ENCODE peak calls at places on chromosomes 4 and X, in seven cellular contexts. D is heart left ventricle; H is CD8-positive, alpha-beta T cell; M is MM.1S; L is brain microvascular endothelial cell; Z is uterus; X is pancreas. I is an unnamed sample.

GRCh38 chr4:7897811-7898210 is 41.9 kb downstream of the AFAP1 start:
- DNase-seq in M (no peak), D (no peak), H (no peak), L (no peak), X (no peak), Z (no peak), I (no peak)

GRCh38 chr4:150323551-150324325 is 245.5 kb downstream of the DCLK2 start:
- DNase-seq in M (no peak), X (no peak), H (no peak), Z (no peak), D (peak; percentile 24), L (peak; percentile 11), I (no peak)

GRCh38 chr4:15479913-15480185 is 10.2 kb downstream of the CC2D2A start:
- DNase-seq in H (no peak), X (no peak), D (no peak), L (peak; percentile 78), Z (no peak), M (no peak), I (no peak)

GRCh38 chr4:40299126-40299525 is 36.0 kb upstream of the CHRNA9 start:
- DNase-seq in M (no peak), H (no peak), L (no peak), D (no peak), Z (no peak), X (no peak), I (no peak)

GRCh38 chrX:12987900-12988594 is 13.1 kb downstream of the TMSB4X start:
- DNase-seq in Z (no peak), L (no peak), X (no peak), M (no peak), D (no peak), H (no peak), I (no peak)

GRCh38 chr4:148965080-148965479 is 522.9 kb upstream of the NR3C2 start:
- DNase-seq in M (no peak), D (no peak), Z (no peak), H (no peak), X (no peak), L (no peak), I (no peak)

GRCh38 chr4:173413043-173413442 is 14.1 kb upstream of the SCRG1 start:
- DNase-seq in H (no peak), X (no peak), L (peak; percentile 43), D (no peak), Z (no peak), M (no peak), I (no peak)

GRCh38 chrX:133985164-133986007 is at the start of gene GPC3:
- DNase-seq in L (no peak), D (peak; percentile 51), H (peak; percentile 0), Z (peak; percentile 47), X (peak; percentile 47), M (no peak), I (peak; percentile 55)

GRCh38 chr4:1728061-1728980 is 7.0 kb downstream of the TACC3 start:
- DNase-seq in D (peak; percentile 55), X (no peak), L (no peak), Z (no peak), M (no peak), H (no peak), I (peak; percentile 12)

GRCh38 chrX:77442728-77443127 is 4.5 kb upstream of the FGF16 start:
- DNase-seq in Z (no peak), D (no peak), M (no peak), H (no peak), L (peak; percentile 79), X (no peak), I (no peak)

GRCh38 chrX:153731117-153731844 is 6.6 kb downstream of the ABCD1 start:
- DNase-seq in L (no peak), Z (no peak), X (no peak), H (no peak), D (no peak), M (peak; percentile 15), I (no peak)

GRCh38 chrX:103248553-103248952 is 6.4 kb downstream of the TCEAL8 start:
- DNase-seq in H (no peak), M (no peak), L (no peak), D (no peak), Z (no peak), X (no peak), I (no peak)

GRCh38 chrX:132086717-132087116 is 41.1 kb downstream of the FRMD7 start:
- DNase-seq in M (no peak), Z (no peak), X (no peak), D (no peak), L (peak; percentile 35), H (no peak), I (no peak)

GRCh38 chrX:69037786-69038185 is 127.5 kb downstream of the PJA1 start:
- DNase-seq in L (no peak), M (no peak), Z (no peak), H (no peak), X (no peak), D (no peak), I (no peak)

GRCh38 chr4:26074672-26075071 is 160.7 kb downstream of the SMIM20 start:
- DNase-seq in H (no peak), D (no peak), Z (no peak), X (peak; percentile 33), M (no peak), L (no peak), I (no peak)

GRCh38 chr4:26073886-26074560 is 160.0 kb downstream of the SMIM20 start:
- DNase-seq in M (no peak), X (no peak), Z (no peak), L (no peak), D (no peak), H (no peak), I (no peak)

GRCh38 chr4:26069218-26069617 is 155.2 kb downstream of the SMIM20 start:
- DNase-seq in D (no peak), X (no peak), L (no peak), M (no peak), H (no peak), Z (no peak), I (no peak)

GRCh38 chr4:26075588-26075987 is 161.6 kb downstream of the SMIM20 start:
- DNase-seq in D (no peak), H (no peak), X (no peak), L (no peak), M (no peak), Z (no peak), I (no peak)

DNA sequence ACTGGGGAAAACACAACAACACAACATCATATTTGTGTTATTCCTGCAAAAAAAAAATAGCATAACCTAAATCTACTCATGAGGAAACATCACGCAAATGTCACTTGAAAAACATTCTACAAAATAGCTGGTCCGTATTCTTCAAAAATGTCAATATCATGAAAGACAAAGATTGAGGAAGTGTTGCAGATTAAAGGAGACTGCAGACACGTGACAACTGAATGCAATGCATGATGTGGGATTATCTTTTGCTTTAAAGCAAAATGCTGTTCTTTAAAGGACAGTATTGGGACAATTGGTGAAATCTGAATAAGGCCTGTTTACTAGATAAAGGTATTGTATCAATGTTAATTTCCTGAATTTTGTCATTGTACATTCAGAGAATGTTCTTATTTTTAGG is 157.7 kb downstream of the SMIM20 start:
- DNase-seq in H (no peak), X (no peak), Z (no peak), D (no peak), L (no peak), M (no peak), I (no peak)
- H3K27ac ChIP-seq in H (no peak overlapping the region), X (no peak overlapping the region), Z (no peak overlapping the region), D (peak overlapping the region; percentile 65), L (no peak overlapping the region), M (no peak overlapping the region), I (no peak overlapping the region)

GRCh38 chrX:24243692-24244091 is 70.2 kb downstream of the SUPT20HL2 start:
- DNase-seq in D (no peak), M (no peak), Z (no peak), X (no peak), L (no peak), H (no peak), I (no peak)

GRCh38 chrX:24242649-24243556 is 71.0 kb downstream of the SUPT20HL2 start:
- DNase-seq in D (no peak), Z (peak; percentile 61), H (no peak), X (peak; percentile 51), M (peak; percentile 80), L (peak; percentile 58), I (peak; percentile 77)

GRCh38 chrX:24245201-24245600 is 68.7 kb downstream of the SUPT20HL2 start:
- DNase-seq in M (no peak), D (no peak), H (no peak), Z (no peak), L (no peak), X (no peak), I (no peak)

DNA sequence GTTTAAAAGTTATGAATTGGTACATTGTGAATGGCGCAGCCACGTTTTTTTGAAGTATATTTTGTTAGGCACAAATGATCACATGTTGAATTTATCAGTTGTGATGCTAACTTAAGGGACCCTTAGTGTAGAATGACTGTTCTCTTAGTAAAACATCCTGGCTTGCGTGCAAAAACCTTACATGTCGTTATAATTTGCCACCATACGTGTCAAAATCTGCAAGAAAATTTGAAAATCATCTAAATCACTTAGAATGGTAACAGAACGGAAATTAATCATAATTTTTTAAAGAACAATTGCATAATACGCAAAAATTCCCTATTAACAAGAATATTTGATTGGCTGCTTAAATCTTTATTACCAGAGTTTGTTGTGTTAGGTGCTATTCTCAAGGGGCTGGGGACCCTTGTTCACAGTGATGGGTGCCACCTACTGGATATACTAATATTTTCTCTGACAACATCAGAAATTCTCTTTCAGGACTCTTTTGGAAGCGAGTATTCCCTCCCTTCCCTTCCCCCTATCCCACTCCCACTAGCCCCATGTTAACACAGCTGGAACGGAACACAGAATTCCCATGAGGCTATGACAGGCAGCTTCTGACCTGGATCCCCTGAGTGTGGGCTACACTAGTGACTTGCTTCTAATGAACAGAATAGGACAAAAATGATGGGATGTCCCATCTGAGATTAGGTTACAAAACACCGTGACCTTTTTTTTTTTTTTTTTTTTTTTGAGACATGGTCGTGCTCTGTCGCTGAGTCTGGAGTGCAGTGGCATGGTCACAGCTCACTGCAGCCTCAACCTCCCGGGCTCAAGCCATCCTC is 71.8 kb downstream of the SUPT20HL2 start:
- DNase-seq in D (no peak), H (no peak), Z (no peak), L (peak; percentile 24), M (peak; percentile 30), X (peak; percentile 44), I (no peak)
- H3K27ac ChIP-seq in D (no peak overlapping the region), H (no peak overlapping the region), Z (no peak overlapping the region), L (no peak overlapping the region), M (peak overlapping the region; percentile 71), X (peak overlapping the region; percentile 40), I (no peak overlapping the region)

GRCh38 chr4:48602222-48602621 is 112.2 kb downstream of the ZAR1 start:
- DNase-seq in D (no peak), Z (no peak), M (no peak), L (peak; percentile 56), H (no peak), X (no peak), I (no peak)
- H3K27ac ChIP-seq in D (no peak overlapping the region), Z (no peak overlapping the region), M (no peak overlapping the region), L (peak overlapping the region; percentile 37), H (no peak overlapping the region), X (no peak overlapping the region), I (no peak overlapping the region)

GRCh38 chr4:118918388-118918787 is 29.7 kb downstream of the SYNPO2 start:
- DNase-seq in H (no peak), L (peak; percentile 83), D (no peak), M (no peak), Z (no peak), X (no peak), I (no peak)

GRCh38 chr4:118923891-118924290 is 35.2 kb downstream of the SYNPO2 start:
- DNase-seq in M (no peak), L (no peak), H (no peak), Z (no peak), X (no peak), D (no peak), I (no peak)

GRCh38 chr4:118921736-118922135 is 33.1 kb downstream of the SYNPO2 start:
- DNase-seq in Z (no peak), M (no peak), X (no peak), L (no peak), H (no peak), D (no peak), I (no peak)

GRCh38 chr4:118917582-118917981 is 28.9 kb downstream of the SYNPO2 start:
- DNase-seq in Z (no peak), D (no peak), M (no peak), X (no peak), L (no peak), H (no peak), I (no peak)

GRCh38 chr4:118920247-118920646 is 31.6 kb downstream of the SYNPO2 start:
- DNase-seq in H (no peak), M (no peak), Z (peak; percentile 34), D (no peak), X (no peak), L (peak; percentile 36), I (no peak)
- H3K27ac ChIP-seq in H (no peak overlapping the region), M (no peak overlapping the region), Z (peak overlapping the region; percentile 96), D (peak overlapping the region; percentile 67), X (no peak overlapping the region), L (no peak overlapping the region), I (peak overlapping the region; percentile 56)